ENCODE peak calls at places on chromosomes 2 and 18, in six cellular contexts. C is K562, P is endothelial cell of umbilical vein, R is A549, O is HepG2, V is GM12878. Y is an unnamed sample.

GRCh38 chr18:49878567-49878966 is 65.2 kb upstream of the ACAA2 start:
- DNase-seq in P (no peak), O (no peak), C (no peak), V (no peak), R (no peak), Y (no peak)

GRCh38 chr18:63518178-63519012 is 23.8 kb upstream of the SERPINB12 start:
- DNase-seq in V (peak; percentile 16), R (peak; percentile 83), O (peak; percentile 75), P (peak; percentile 59), C (peak; percentile 36), Y (peak; percentile 83)

GRCh38 chr2:100104718-100105677 is 37.4 kb downstream of the AFF3 start:
- DNase-seq in P (no peak), R (no peak), V (no peak), C (peak; percentile 16), O (no peak), Y (no peak)

GRCh38 chr2:31334311-31335026 is 80.1 kb downstream of the XDH start:
- DNase-seq in C (no peak), P (no peak), O (no peak), V (no peak), R (no peak), Y (no peak)

GRCh38 chr2:109295070-109295780 is 166.2 kb downstream of the SH3RF3 start:
- DNase-seq in P (no peak), R (no peak), O (no peak), V (no peak), C (no peak), Y (peak; percentile 88)

GRCh38 chr2:73366060-73366459 is 19.6 kb upstream of the ALMS1 start:
- DNase-seq in C (no peak), O (no peak), V (no peak), R (no peak), P (no peak), Y (no peak)

GRCh38 chr2:4358855-4359254 is 655.5 kb downstream of the DCDC2C start:
- DNase-seq in C (no peak), V (no peak), O (no peak), P (no peak), R (no peak), Y (no peak)

GRCh38 chr2:27446057-27446456 is 3.9 kb downstream of the KRTCAP3 start:
- DNase-seq in O (peak; percentile 33), R (no peak), P (no peak), V (no peak), C (no peak), Y (no peak)

GRCh38 chr18:66872277-66872676 is 268.4 kb upstream of the CDH19 start:
- DNase-seq in R (peak; percentile 18), V (no peak), C (no peak), O (no peak), P (peak; percentile 51), Y (peak; percentile 17)

GRCh38 chr18:14961991-14962390 is 214.0 kb downstream of the ANKRD30B start:
- DNase-seq in V (no peak), R (no peak), C (no peak), O (no peak), P (peak; percentile 41), Y (no peak)

GRCh38 chr18:21141678-21142422 is 30.2 kb upstream of the ROCK1 start:
- DNase-seq in O (no peak), P (no peak), R (no peak), C (no peak), V (no peak), Y (no peak)

DNA sequence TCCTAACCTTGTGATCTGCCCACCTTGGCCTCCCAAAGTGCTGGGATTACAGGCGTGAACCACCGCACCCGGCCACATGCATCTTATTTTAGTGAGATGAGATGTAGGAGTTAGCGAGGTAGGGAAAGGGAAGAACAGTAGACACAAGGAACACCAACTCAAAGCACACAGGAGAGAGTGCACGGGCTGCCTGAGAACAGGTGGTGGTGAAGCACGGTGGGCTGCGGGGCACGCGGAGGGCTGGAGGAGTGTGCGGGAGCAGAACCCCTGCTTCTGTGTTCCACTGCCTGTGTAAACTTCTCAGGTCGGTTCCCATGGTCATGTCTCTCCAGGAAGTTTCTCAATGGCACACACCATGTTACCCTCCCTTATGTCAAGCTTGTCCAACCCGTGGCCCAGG is 38.7 kb downstream of the PROC start:
- DNase-seq in C (no peak), O (no peak), P (no peak), V (no peak), R (no peak), Y (no peak)
- TF ChIP-seq CTCF in C (no peak), O (no peak), P (no peak), V (no peak), R (no peak), Y (no peak)

GRCh38 chr2:126657146-126657635 is 1.2 kb downstream of the GYPC start:
- DNase-seq in P (no peak), V (no peak), C (peak; percentile 35), R (no peak), O (no peak), Y (peak; percentile 90)
- TF ChIP-seq MYC in P (no peak), V (no peak), C (peak; percentile 67), R (no peak), O (no peak), Y (peak; percentile 92)

GRCh38 chr2:63023444-63023843 is 27.2 kb upstream of the OTX1 start:
- DNase-seq in V (peak; percentile 12), R (peak; percentile 73), P (peak; percentile 67), O (peak; percentile 60), C (peak; percentile 40), Y (peak; percentile 63)
- TF ChIP-seq CTCF in V (peak; percentile 32), R (peak; percentile 50), P (peak; percentile 43), O (peak; percentile 57), C (peak; percentile 47), Y (peak; percentile 17)

DNA sequence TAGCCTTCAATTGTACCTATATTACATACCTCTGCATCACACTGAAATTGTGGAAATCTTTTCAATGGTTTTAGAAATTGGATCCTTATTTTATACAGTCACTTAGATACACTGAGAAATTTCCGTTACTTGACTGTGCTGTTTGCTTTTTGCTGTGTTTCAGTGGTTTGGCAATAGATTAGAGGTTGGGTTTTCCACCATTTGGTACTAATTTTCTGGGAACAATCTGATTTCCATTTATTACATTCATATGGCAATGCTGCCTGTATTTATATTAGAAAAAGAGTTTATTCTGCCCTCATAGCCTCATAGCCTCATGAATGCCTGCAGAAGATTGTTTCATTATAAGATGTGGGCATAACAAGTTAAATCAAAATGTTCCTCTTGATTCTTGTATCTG is 285.0 kb downstream of the GULP1 start:
- DNase-seq in P (no peak), O (no peak), R (no peak), C (no peak), V (no peak), Y (no peak)
- TF ChIP-seq MYC in P (no peak), O (no peak), R (no peak), C (no peak), V (no peak), Y (no peak)

GRCh38 chr2:226795281-226796011 is 4.2 kb downstream of the IRS1 start:
- DNase-seq in C (no peak), R (no peak), V (no peak), O (no peak), P (no peak), Y (no peak)
- TF ChIP-seq CTCF in C (no peak), R (no peak), V (no peak), O (peak; percentile 33), P (no peak), Y (no peak)

GRCh38 chr2:219465659-219466561 is 31.3 kb downstream of the SPEG start:
- DNase-seq in R (no peak), V (no peak), P (no peak), O (no peak), C (no peak), Y (no peak)

GRCh38 chr2:219467736-219468075 is 31.0 kb upstream of the GMPPA start:
- DNase-seq in R (no peak), C (no peak), P (no peak), O (no peak), V (no peak), Y (no peak)

GRCh38 chr2:219469186-219469724 is 29.4 kb upstream of the GMPPA start:
- DNase-seq in C (peak; percentile 71), P (no peak), R (peak; percentile 40), O (peak; percentile 21), V (no peak), Y (peak; percentile 80)

GRCh38 chr2:219468410-219469185 is 30.1 kb upstream of the GMPPA start:
- DNase-seq in O (no peak), V (no peak), C (no peak), R (no peak), P (no peak), Y (no peak)

DNA sequence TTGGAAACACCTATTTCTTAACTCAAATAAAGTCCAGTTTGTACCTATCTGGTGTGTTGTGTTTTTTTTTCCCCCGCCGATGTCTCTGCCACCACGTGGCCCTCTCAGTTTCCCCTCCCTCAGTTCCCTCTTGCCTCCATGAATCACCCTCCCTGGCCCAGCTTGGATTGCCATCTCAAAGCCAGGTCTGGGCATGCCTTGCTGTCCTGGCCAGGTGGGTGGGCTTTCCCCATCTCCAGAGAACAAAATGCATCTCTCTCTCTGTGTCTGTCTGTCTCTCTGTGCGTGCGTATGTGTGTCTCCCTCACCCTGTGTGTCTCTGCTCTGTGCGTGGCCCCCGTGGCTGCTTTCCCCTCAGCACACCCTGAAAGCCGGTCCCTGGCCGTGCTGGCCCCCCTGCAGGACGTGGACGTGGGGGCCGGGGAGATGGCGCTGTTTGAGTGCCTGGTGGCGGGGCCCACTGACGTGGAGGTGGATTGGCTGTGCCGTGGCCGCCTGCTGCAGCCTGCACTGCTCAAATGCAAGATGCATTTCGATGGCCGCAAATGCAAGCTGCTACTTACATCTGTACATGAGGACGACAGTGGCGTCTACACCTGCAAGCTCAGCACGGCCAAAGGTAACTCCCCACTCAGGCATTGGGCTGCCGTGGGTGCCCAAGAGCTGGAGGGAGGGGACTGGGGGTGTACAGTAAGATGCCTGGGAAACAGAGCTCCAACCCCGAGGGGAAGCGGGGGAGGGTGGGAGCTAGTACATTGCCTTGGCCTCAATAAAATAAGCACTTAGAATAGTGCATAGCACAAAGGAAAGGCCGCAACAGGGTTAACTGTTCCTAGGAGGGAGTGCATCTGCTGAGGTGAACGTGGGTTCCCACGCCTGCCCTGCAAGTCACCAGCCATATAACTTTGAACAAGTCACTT is 31.6 kb upstream of the GMPPA start:
- DNase-seq in O (no peak), R (no peak), C (no peak), V (no peak), P (no peak), Y (no peak)
- TF ChIP-seq MYC in O (no peak), R (no peak), C (no peak), V (no peak), P (no peak), Y (no peak)

GRCh38 chr2:42794271-42795046 is 2.1 kb upstream of the HAAO start:
- DNase-seq in C (peak; percentile 38), V (no peak), O (peak; percentile 86), P (no peak), R (peak; percentile 64), Y (no peak)
- TF ChIP-seq CTCF in C (peak; percentile 60), V (peak; percentile 72), O (peak; percentile 89), P (peak; percentile 7), R (peak; percentile 30), Y (no peak)